ENCODE peak calls at places on chromosomes 16 and 17, in four cellular contexts. One of them, this sample, is unnamed.

GRCh38 chr16:1707193-1707790 is 1.3 kb downstream of the MAPK8IP3 start:
- DNase-seq in CD8-positive, alpha-beta T cell: peak
- DNase-seq in ovary: no peak
- DNase-seq in HFF-Myc: no peak
- DNase-seq in this sample: no peak

GRCh38 chr17:29160253-29160652 is 19.9 kb downstream of the MYO18A start:
- DNase-seq in HFF-Myc: no peak
- DNase-seq in CD8-positive, alpha-beta T cell: no peak
- DNase-seq in ovary: no peak
- DNase-seq in this sample: no peak

GRCh38 chr16:17358350-17358749 is 112.4 kb downstream of the XYLT1 start:
- DNase-seq in CD8-positive, alpha-beta T cell: no peak
- DNase-seq in HFF-Myc: no peak
- DNase-seq in ovary: no peak
- DNase-seq in this sample: no peak

GRCh38 chr17:65660947-65661346 is 99.5 kb upstream of the AXIN2 start:
- DNase-seq in CD8-positive, alpha-beta T cell: no peak
- DNase-seq in ovary: no peak
- DNase-seq in HFF-Myc: peak
- DNase-seq in this sample: no peak

GRCh38 chr16:15726715-15727114 is 76.7 kb downstream of the NDE1 start:
- DNase-seq in HFF-Myc: no peak
- DNase-seq in ovary: no peak
- DNase-seq in CD8-positive, alpha-beta T cell: no peak
- DNase-seq in this sample: no peak

GRCh38 chr17:13362341-13363122 is 239.2 kb downstream of the HS3ST3A1 start:
- DNase-seq in HFF-Myc: peak
- DNase-seq in CD8-positive, alpha-beta T cell: no peak
- DNase-seq in ovary: no peak
- DNase-seq in this sample: no peak

GRCh38 chr17:50275279-50275678 is 1.0 kb downstream of the TMEM92 start:
- DNase-seq in ovary: peak
- DNase-seq in CD8-positive, alpha-beta T cell: no peak
- DNase-seq in HFF-Myc: no peak
- DNase-seq in this sample: peak

GRCh38 chr17:43832168-43832975 is 574 bp downstream of the MPP3 start:
- DNase-seq in ovary: peak
- DNase-seq in CD8-positive, alpha-beta T cell: peak
- DNase-seq in HFF-Myc: no peak
- DNase-seq in this sample: peak

GRCh38 chr16:81537721-81538561 is 93.3 kb downstream of the CMIP start:
- DNase-seq in HFF-Myc: no peak
- DNase-seq in ovary: no peak
- DNase-seq in CD8-positive, alpha-beta T cell: no peak
- DNase-seq in this sample: no peak

GRCh38 chr17:72383053-72383847 is 262.4 kb downstream of the SOX9 start:
- DNase-seq in CD8-positive, alpha-beta T cell: no peak
- DNase-seq in ovary: no peak
- DNase-seq in HFF-Myc: no peak
- DNase-seq in this sample: no peak

GRCh38 chr17:48825446-48826381 is 5.1 kb upstream of the CALCOCO2 start:
- DNase-seq in CD8-positive, alpha-beta T cell: no peak
- DNase-seq in ovary: no peak
- DNase-seq in HFF-Myc: no peak
- DNase-seq in this sample: no peak

GRCh38 chr16:68473358-68474064 is 25.2 kb upstream of the SMPD3 start:
- DNase-seq in HFF-Myc: no peak
- DNase-seq in ovary: no peak
- DNase-seq in CD8-positive, alpha-beta T cell: no peak
- DNase-seq in this sample: no peak

GRCh38 chr16:23348579-23349469 is 46.7 kb downstream of the SCNN1B start:
- DNase-seq in CD8-positive, alpha-beta T cell: no peak
- DNase-seq in HFF-Myc: no peak
- DNase-seq in ovary: no peak
- DNase-seq in this sample: no peak

GRCh38 chr16:3057181-3058166 is 8.0 kb upstream of the IL32 start:
- DNase-seq in ovary: no peak
- DNase-seq in HFF-Myc: no peak
- DNase-seq in CD8-positive, alpha-beta T cell: no peak
- DNase-seq in this sample: no peak

DNA sequence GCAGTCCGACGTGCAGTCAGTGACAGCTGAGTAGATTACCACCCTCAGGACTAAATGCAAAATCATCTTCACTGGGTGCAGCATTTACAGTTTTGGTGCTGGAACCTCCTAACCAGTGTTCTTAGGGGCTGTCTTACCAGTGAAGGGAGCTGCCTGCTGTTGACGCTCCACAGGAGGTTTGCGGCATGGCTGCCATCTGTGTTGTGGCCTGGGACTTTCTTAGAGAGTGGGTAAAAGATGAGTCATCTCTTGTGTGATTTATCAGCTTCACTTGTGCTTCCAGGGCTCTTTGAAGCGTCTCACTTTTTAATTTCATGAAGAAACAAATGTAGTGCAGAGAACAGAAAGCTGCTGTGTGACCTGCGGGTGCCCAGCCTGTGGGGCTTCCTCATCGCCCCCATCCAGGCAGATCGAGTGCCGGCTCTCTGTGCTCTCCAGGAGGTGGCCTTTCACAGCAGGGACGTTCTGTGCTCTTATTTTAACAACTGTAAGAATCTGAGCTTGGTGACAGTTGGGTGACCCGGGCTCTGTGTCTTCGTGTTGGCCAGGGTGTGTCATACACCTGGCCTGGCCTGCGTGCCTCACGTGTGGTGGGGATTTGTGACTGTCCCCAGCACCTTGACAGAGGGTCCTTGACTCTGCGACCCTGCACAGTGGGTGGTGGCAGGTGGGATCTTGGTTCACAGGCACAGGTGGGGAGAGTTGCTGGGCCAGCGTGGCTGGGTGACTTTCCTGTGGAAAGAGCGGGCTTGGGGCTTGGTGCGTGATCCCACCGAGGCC is 24.3 kb upstream of the ZNF750 start:
- DNase-seq in HFF-Myc: peak
- DNase-seq in ovary: no peak
- DNase-seq in CD8-positive, alpha-beta T cell: peak
- DNase-seq in this sample: peak
- H3K4me3 ChIP-seq in HFF-Myc: no peak
- H3K4me3 ChIP-seq in ovary: no peak
- H3K4me3 ChIP-seq in CD8-positive, alpha-beta T cell: peak
- H3K4me3 ChIP-seq in this sample: no peak

DNA sequence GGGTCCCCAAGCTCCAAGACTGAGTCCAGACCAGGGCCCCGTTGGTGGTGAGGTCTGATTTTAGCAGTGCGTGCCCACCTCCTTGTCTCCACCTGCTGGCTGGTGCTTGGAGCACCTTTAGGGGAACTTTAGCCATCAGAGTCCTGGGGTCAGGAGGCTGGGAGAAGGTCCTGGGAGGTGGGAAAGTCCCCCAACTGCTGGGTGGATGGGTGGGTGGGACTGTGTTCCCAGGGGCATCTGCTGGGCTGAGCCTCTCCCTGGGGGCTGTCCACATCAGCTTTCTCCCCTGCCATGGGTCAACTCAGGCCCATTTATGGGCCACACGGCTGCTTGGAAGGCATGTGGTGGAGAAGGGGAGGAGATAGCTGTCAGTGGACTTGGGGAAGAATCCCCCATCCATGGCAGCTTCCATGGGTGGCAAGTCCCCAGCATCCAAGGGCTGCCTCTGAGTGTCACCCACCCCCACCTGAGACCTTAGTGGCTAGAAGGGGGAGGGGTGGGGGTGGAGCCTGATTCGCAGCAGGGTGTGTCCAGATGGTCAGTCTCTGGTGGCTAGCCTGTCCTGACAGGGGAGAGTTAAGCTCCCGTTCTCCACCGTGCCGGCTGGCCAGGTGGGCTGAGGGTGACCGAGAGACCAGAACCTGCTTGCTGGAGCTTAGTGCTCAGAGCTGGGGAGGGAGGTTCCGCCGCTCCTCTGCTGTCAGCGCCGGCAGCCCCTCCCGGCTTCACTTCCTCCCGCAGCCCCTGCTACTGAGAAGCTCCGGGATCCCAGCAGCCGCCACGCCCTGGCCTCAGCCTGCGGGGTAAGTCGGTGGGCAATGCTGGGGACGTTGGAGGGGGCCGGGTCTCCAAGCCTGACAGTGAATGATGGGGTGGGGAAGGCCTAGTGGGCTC is at the start of gene TRPV2:
- DNase-seq in ovary: no peak
- DNase-seq in HFF-Myc: no peak
- DNase-seq in CD8-positive, alpha-beta T cell: peak
- DNase-seq in this sample: no peak
- TF ChIP-seq CTCF in ovary: no peak
- TF ChIP-seq CTCF in HFF-Myc: peak
- TF ChIP-seq CTCF in CD8-positive, alpha-beta T cell: peak
- TF ChIP-seq CTCF in this sample: peak

DNA sequence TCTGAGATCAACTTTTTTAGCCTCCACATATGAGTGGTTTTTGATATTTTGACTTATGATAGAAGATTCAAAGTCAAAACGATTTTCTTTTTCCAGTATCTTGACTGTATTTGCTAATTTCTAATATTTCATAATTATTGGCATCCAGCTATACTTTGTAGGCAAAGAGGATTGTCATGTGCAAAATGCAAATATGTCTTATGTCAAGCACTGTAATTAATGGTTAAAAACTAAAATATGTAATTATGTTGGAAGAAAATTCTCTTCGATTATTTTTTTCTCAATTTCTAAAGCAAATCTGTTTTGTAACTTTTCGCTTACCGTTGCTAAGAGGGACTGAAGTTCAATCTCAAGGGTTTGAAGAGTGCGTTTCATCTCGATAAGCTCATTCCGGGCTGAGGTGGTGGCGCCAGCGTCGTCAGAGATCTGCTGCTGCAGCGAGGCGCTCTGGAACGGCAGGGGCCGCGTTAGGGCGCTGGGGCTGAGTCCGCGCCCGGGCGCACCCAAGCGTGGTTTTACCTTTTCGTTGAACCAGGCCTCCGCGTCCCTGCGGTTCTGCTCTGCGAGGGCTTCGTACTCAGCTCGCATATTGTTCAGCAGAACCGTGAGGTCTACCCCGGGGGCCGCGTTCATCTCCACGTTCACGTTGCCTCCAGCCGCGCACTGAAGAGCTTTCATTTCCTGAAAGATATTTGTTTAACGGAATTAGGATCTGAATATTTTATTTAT is 3.0 kb downstream of the KRT27 start:
- DNase-seq in HFF-Myc: no peak
- DNase-seq in CD8-positive, alpha-beta T cell: peak
- DNase-seq in ovary: no peak
- DNase-seq in this sample: no peak
- H3K4me3 ChIP-seq in HFF-Myc: no peak
- H3K4me3 ChIP-seq in CD8-positive, alpha-beta T cell: no peak
- H3K4me3 ChIP-seq in ovary: no peak
- H3K4me3 ChIP-seq in this sample: no peak

DNA sequence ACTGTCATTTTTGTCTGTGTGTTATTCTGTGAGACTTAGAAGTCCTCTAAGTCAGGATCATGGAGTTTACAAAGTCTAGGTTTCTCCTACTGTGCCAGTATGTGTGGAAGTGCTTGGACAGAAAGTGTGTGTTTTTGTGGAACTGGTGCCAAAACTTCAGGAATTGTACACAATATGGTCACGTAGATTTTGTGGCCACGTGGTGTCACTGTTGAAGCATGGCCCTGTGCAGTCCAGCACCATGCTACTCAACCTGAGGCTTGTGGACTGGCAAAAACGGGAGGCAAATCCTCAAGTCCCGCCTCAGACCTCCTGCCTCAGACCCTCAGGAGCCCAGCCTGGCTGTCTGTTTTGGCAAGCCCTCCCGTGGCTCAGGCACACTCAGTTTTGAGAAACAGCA is 16.7 kb upstream of the ALKBH5 start:
- DNase-seq in HFF-Myc: no peak
- DNase-seq in ovary: no peak
- DNase-seq in CD8-positive, alpha-beta T cell: no peak
- DNase-seq in this sample: no peak
- TF ChIP-seq CTCF in HFF-Myc: peak
- TF ChIP-seq CTCF in ovary: no peak
- TF ChIP-seq CTCF in CD8-positive, alpha-beta T cell: no peak
- TF ChIP-seq CTCF in this sample: peak

GRCh38 chr16:55508941-55509920 is at the start of gene LPCAT2:
- DNase-seq in CD8-positive, alpha-beta T cell: no peak
- DNase-seq in ovary: peak
- DNase-seq in HFF-Myc: peak
- DNase-seq in this sample: peak

GRCh38 chr16:55508271-55508921 is 476 bp upstream of the LPCAT2 start:
- DNase-seq in ovary: no peak
- DNase-seq in HFF-Myc: no peak
- DNase-seq in CD8-positive, alpha-beta T cell: no peak
- DNase-seq in this sample: no peak

GRCh38 chr16:55513616-55514015 is 4.7 kb downstream of the LPCAT2 start:
- DNase-seq in HFF-Myc: no peak
- DNase-seq in ovary: no peak
- DNase-seq in CD8-positive, alpha-beta T cell: no peak
- DNase-seq in this sample: no peak

GRCh38 chr16:55512941-55513340 is 4.1 kb downstream of the LPCAT2 start:
- DNase-seq in CD8-positive, alpha-beta T cell: no peak
- DNase-seq in ovary: no peak
- DNase-seq in HFF-Myc: no peak
- DNase-seq in this sample: no peak

GRCh38 chr16:55510185-55510805 is 1.4 kb downstream of the LPCAT2 start:
- DNase-seq in HFF-Myc: no peak
- DNase-seq in CD8-positive, alpha-beta T cell: no peak
- DNase-seq in ovary: no peak
- DNase-seq in this sample: no peak
- H3K4me3 ChIP-seq in HFF-Myc: peak
- H3K4me3 ChIP-seq in CD8-positive, alpha-beta T cell: no peak
- H3K4me3 ChIP-seq in ovary: peak
- H3K4me3 ChIP-seq in this sample: peak

GRCh38 chr16:86568677-86569623 is 2.3 kb downstream of the FOXC2 start:
- DNase-seq in HFF-Myc: no peak
- DNase-seq in ovary: no peak
- DNase-seq in CD8-positive, alpha-beta T cell: no peak
- DNase-seq in this sample: no peak
- TF ChIP-seq CTCF in HFF-Myc: no peak
- TF ChIP-seq CTCF in ovary: no peak
- TF ChIP-seq CTCF in CD8-positive, alpha-beta T cell: no peak
- TF ChIP-seq CTCF in this sample: no peak